ENCODE peak calls at places on chromosome 22, in nine cellular contexts. W is suprapubic skin, O is body of pancreas, D is IMR-90, S is transverse colon, B is lower lobe of right lung, E is colonic mucosa, X is thyroid gland, R is tibial nerve. H is an unnamed sample.
A peak's percentile ranks its signal among the peaks of the same experiment; 100 is the strongest.

GRCh38 chr22:31680764-31681624 is 19.0 kb upstream of the PISD start:
- DNase-seq in O (no peak), D (peak; percentile 79), B (no peak), R (no peak), S (peak; percentile 38), E (peak; percentile 59), W (no peak), X (no peak), H (peak; percentile 53)

GRCh38 chr22:43266117-43266516 is 77.1 kb downstream of the SCUBE1 start:
- DNase-seq in X (no peak), D (no peak), S (no peak), W (no peak), O (no peak), R (no peak), B (no peak), E (no peak), H (no peak)

GRCh38 chr22:45526768-45527360 is 24.2 kb downstream of the FBLN1 start:
- DNase-seq in S (no peak), R (no peak), E (no peak), O (no peak), W (no peak), D (peak; percentile 77), B (no peak), X (no peak), H (no peak)

GRCh38 chr22:22738959-22739585 is 94.7 kb downstream of the GGTLC2 start:
- DNase-seq in R (no peak), W (no peak), O (no peak), D (no peak), S (no peak), X (no peak), E (no peak), B (no peak), H (no peak)

GRCh38 chr22:24284747-24285203 is 14.1 kb downstream of the SPECC1L start:
- DNase-seq in R (no peak), X (no peak), W (no peak), B (no peak), D (peak; percentile 53), S (no peak), O (no peak), E (no peak), H (no peak)

GRCh38 chr22:33851985-33852384 is 68.3 kb downstream of the LARGE1 start:
- DNase-seq in D (no peak), E (no peak), R (no peak), B (no peak), O (no peak), S (no peak), W (no peak), X (no peak), H (no peak)

GRCh38 chr22:40289991-40290459 is 56.3 kb upstream of the ADSL start:
- DNase-seq in E (no peak), D (no peak), S (peak; percentile 27), B (peak; percentile 59), O (no peak), X (no peak), W (no peak), R (no peak), H (no peak)

GRCh38 chr22:20232237-20232598 is 35.9 kb downstream of the RTN4R start:
- DNase-seq in B (no peak), E (no peak), R (no peak), D (no peak), W (no peak), S (no peak), X (no peak), O (no peak), H (no peak)

GRCh38 chr22:22431271-22432220 is 77.0 kb downstream of the ZNF280B start:
- DNase-seq in D (peak; percentile 34), B (peak; percentile 55), S (peak; percentile 72), W (no peak), E (peak; percentile 72), X (peak; percentile 62), O (peak; percentile 62), R (peak; percentile 70), H (no peak)

GRCh38 chr22:21849489-21849888 is 18.0 kb downstream of the MAPK1 start:
- DNase-seq in D (no peak), R (no peak), B (no peak), S (no peak), E (no peak), X (no peak), W (no peak), O (no peak), H (no peak)

GRCh38 chr22:30538280-30538679 is 8.3 kb downstream of the SEC14L6 start:
- DNase-seq in O (no peak), R (no peak), E (no peak), W (no peak), B (no peak), X (no peak), D (peak; percentile 19), S (no peak), H (no peak)

GRCh38 chr22:22384668-22385244 is 123.8 kb downstream of the ZNF280B start:
- DNase-seq in B (no peak), E (no peak), O (no peak), D (no peak), X (no peak), W (no peak), R (no peak), S (no peak), H (no peak)

GRCh38 chr22:37244114-37244921 is at the start of gene RAC2:
- DNase-seq in B (peak; percentile 91), E (peak; percentile 88), O (peak; percentile 35), D (peak; percentile 57), W (peak; percentile 78), S (peak; percentile 92), R (peak; percentile 45), X (peak; percentile 26), H (peak; percentile 91)
- H3K4me3 ChIP-seq in B (peak within 1 kb of the TSS; percentile 63), E (peak within 1 kb of the TSS; percentile 57), O (no peak within 1 kb of the TSS), D (peak within 1 kb of the TSS; percentile 34), W (peak within 1 kb of the TSS; percentile 40), S (peak within 1 kb of the TSS; percentile 36), R (no peak within 1 kb of the TSS), X (peak within 1 kb of the TSS; percentile 4), H (peak within 1 kb of the TSS; percentile 2)

GRCh38 chr22:47409501-47410275 is 647.2 kb downstream of the TBC1D22A start:
- DNase-seq in W (no peak), R (no peak), B (no peak), D (no peak), X (no peak), E (no peak), S (no peak), O (no peak), H (peak; percentile 22)

GRCh38 chr22:47406896-47407295 is 644.4 kb downstream of the TBC1D22A start:
- DNase-seq in E (no peak), R (no peak), D (no peak), B (no peak), W (no peak), S (no peak), X (no peak), O (no peak), H (no peak)

GRCh38 chr22:47406180-47406723 is 643.8 kb downstream of the TBC1D22A start:
- DNase-seq in X (no peak), B (no peak), R (no peak), E (no peak), D (no peak), O (no peak), S (no peak), W (no peak), H (no peak)

GRCh38 chr22:47408409-47408808 is 646.0 kb downstream of the TBC1D22A start:
- DNase-seq in O (no peak), R (no peak), B (no peak), X (no peak), S (no peak), D (no peak), E (no peak), W (no peak), H (no peak)

GRCh38 chr22:47407626-47408025 is 645.2 kb downstream of the TBC1D22A start:
- DNase-seq in S (no peak), D (no peak), O (no peak), X (no peak), B (no peak), W (no peak), E (no peak), R (no peak), H (no peak)
- H3K9me3 ChIP-seq in S (no peaks in the 10 kb centered on the region), D (peaks cover 7% of the 10 kb centered on the region), O (no peaks in the 10 kb centered on the region), X (no peaks in the 10 kb centered on the region), B (no peaks in the 10 kb centered on the region), W (no peaks in the 10 kb centered on the region), E (no peaks in the 10 kb centered on the region), R (no peaks in the 10 kb centered on the region), H (no peaks in the 10 kb centered on the region)

GRCh38 chr22:50696799-50697561 is 24.4 kb downstream of the SHANK3 start:
- DNase-seq in R (no peak), B (peak; percentile 41), E (no peak), S (no peak), W (peak; percentile 66), O (no peak), D (no peak), X (peak; percentile 22), H (peak; percentile 41)
- TF ChIP-seq CTCF in R (no peak), B (peak; percentile 35), E (no peak), S (peak; percentile 20), W (peak; percentile 32), O (no peak), D (peak; percentile 52), X (peak; percentile 45), H (no peak)

DNA sequence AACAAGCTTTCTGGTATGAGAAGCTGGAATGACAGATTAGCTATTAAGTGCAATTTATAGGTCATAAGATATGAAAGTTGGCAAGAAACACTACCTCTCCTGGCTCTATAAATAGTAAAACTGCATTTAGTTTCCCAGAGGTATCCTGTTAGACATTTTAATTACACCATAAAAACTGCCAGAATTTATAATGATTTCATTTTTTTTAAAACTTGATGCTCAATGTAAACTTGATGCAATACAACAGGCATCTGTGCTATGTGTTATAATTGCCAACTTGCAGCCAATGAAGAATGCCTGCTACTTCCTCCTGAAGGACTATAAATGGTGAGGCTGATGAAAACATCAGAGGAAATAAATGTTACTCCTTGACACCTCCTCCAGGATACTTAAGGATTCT is 262.3 kb upstream of the PITPNB start:
- DNase-seq in W (no peak), X (no peak), E (no peak), D (peak; percentile 8), R (no peak), S (no peak), B (no peak), O (no peak), H (no peak)
- H3K4me3 ChIP-seq in W (no peak overlapping the region), X (no peak overlapping the region), E (no peak overlapping the region), D (no peak overlapping the region), R (no peak overlapping the region), S (no peak overlapping the region), B (no peak overlapping the region), O (no peak overlapping the region), H (no peak overlapping the region)

H was measured in mucosa of descending colon.